ENCODE peak calls at places on chromosome 3, in ten cellular contexts. One of them, this sample, is unnamed. For H3K27me3, the result is how much of the 10 kb centered on the place peaks cover.

GRCh38 chr3:67804089-67804488 is 149.7 kb upstream of the SUCLG2 start:
- DNase-seq in cardiac muscle cell: no peak
- DNase-seq in adrenal gland: no peak
- DNase-seq in PC-9: no peak
- DNase-seq in suprapubic skin: no peak
- DNase-seq in SK-N-SH: no peak
- DNase-seq in left ventricle myocardium inferior: no peak
- DNase-seq in GM23338: peak
- DNase-seq in lower lobe of right lung: no peak
- DNase-seq in brain microvascular endothelial cell: no peak
- DNase-seq in this sample: no peak

GRCh38 chr3:73068419-73068818 is 7.0 kb downstream of the EBLN2 start:
- DNase-seq in cardiac muscle cell: no peak
- DNase-seq in adrenal gland: no peak
- DNase-seq in PC-9: no peak
- DNase-seq in suprapubic skin: no peak
- DNase-seq in SK-N-SH: no peak
- DNase-seq in left ventricle myocardium inferior: no peak
- DNase-seq in GM23338: peak
- DNase-seq in lower lobe of right lung: no peak
- DNase-seq in brain microvascular endothelial cell: no peak
- DNase-seq in this sample: no peak

GRCh38 chr3:195001961-195002861 is 268.7 kb downstream of the XXYLT1 start:
- DNase-seq in cardiac muscle cell: peak
- DNase-seq in adrenal gland: peak
- DNase-seq in PC-9: peak
- DNase-seq in suprapubic skin: peak
- DNase-seq in SK-N-SH: peak
- DNase-seq in left ventricle myocardium inferior: peak
- DNase-seq in GM23338: peak
- DNase-seq in lower lobe of right lung: peak
- DNase-seq in brain microvascular endothelial cell: peak
- DNase-seq in this sample: no peak

GRCh38 chr3:179100652-179101051 is 29.0 kb upstream of the ZMAT3 start:
- DNase-seq in cardiac muscle cell: no peak
- DNase-seq in adrenal gland: peak
- DNase-seq in PC-9: no peak
- DNase-seq in suprapubic skin: no peak
- DNase-seq in SK-N-SH: no peak
- DNase-seq in left ventricle myocardium inferior: no peak
- DNase-seq in GM23338: no peak
- DNase-seq in lower lobe of right lung: no peak
- DNase-seq in brain microvascular endothelial cell: peak
- DNase-seq in this sample: no peak

GRCh38 chr3:22713936-22714335 is 489.2 kb upstream of the UBE2E2 start:
- DNase-seq in cardiac muscle cell: no peak
- DNase-seq in adrenal gland: no peak
- DNase-seq in PC-9: peak
- DNase-seq in suprapubic skin: no peak
- DNase-seq in SK-N-SH: no peak
- DNase-seq in left ventricle myocardium inferior: no peak
- DNase-seq in GM23338: no peak
- DNase-seq in lower lobe of right lung: no peak
- DNase-seq in brain microvascular endothelial cell: peak
- DNase-seq in this sample: no peak

GRCh38 chr3:98022978-98023820 is 11.9 kb downstream of the GABRR3 start:
- DNase-seq in cardiac muscle cell: peak
- DNase-seq in adrenal gland: peak
- DNase-seq in PC-9: peak
- DNase-seq in suprapubic skin: peak
- DNase-seq in SK-N-SH: peak
- DNase-seq in left ventricle myocardium inferior: peak
- DNase-seq in GM23338: peak
- DNase-seq in lower lobe of right lung: peak
- DNase-seq in brain microvascular endothelial cell: peak
- DNase-seq in this sample: peak

GRCh38 chr3:180383332-180384020 is 218.5 kb upstream of the TTC14 start:
- DNase-seq in cardiac muscle cell: no peak
- DNase-seq in adrenal gland: no peak
- DNase-seq in PC-9: no peak
- DNase-seq in suprapubic skin: no peak
- DNase-seq in SK-N-SH: no peak
- DNase-seq in left ventricle myocardium inferior: no peak
- DNase-seq in GM23338: no peak
- DNase-seq in lower lobe of right lung: no peak
- DNase-seq in brain microvascular endothelial cell: no peak
- DNase-seq in this sample: no peak

GRCh38 chr3:188978772-188979171 is 193.0 kb upstream of the TPRG1 start:
- DNase-seq in cardiac muscle cell: no peak
- DNase-seq in adrenal gland: no peak
- DNase-seq in PC-9: no peak
- DNase-seq in suprapubic skin: no peak
- DNase-seq in SK-N-SH: no peak
- DNase-seq in left ventricle myocardium inferior: no peak
- DNase-seq in GM23338: peak
- DNase-seq in lower lobe of right lung: no peak
- DNase-seq in brain microvascular endothelial cell: peak
- DNase-seq in this sample: peak

GRCh38 chr3:42730294-42730693 is 27.7 kb upstream of the HHATL start:
- DNase-seq in cardiac muscle cell: no peak
- DNase-seq in adrenal gland: peak
- DNase-seq in PC-9: no peak
- DNase-seq in suprapubic skin: peak
- DNase-seq in SK-N-SH: no peak
- DNase-seq in left ventricle myocardium inferior: peak
- DNase-seq in GM23338: no peak
- DNase-seq in lower lobe of right lung: no peak
- DNase-seq in brain microvascular endothelial cell: no peak
- DNase-seq in this sample: no peak

GRCh38 chr3:52891164-52891563 is 6.2 kb downstream of the STIMATE start:
- DNase-seq in cardiac muscle cell: no peak
- DNase-seq in adrenal gland: peak
- DNase-seq in PC-9: no peak
- DNase-seq in suprapubic skin: no peak
- DNase-seq in SK-N-SH: no peak
- DNase-seq in left ventricle myocardium inferior: no peak
- DNase-seq in GM23338: no peak
- DNase-seq in lower lobe of right lung: peak
- DNase-seq in brain microvascular endothelial cell: no peak
- DNase-seq in this sample: no peak

GRCh38 chr3:185688808-185689207 is 102.7 kb downstream of the SENP2 start:
- DNase-seq in cardiac muscle cell: no peak
- DNase-seq in adrenal gland: peak
- DNase-seq in PC-9: peak
- DNase-seq in suprapubic skin: no peak
- DNase-seq in SK-N-SH: peak
- DNase-seq in left ventricle myocardium inferior: no peak
- DNase-seq in GM23338: no peak
- DNase-seq in lower lobe of right lung: no peak
- DNase-seq in brain microvascular endothelial cell: peak
- DNase-seq in this sample: peak

GRCh38 chr3:7293286-7293685 is 432.4 kb downstream of the GRM7 start:
- DNase-seq in cardiac muscle cell: peak
- DNase-seq in adrenal gland: no peak
- DNase-seq in PC-9: no peak
- DNase-seq in suprapubic skin: no peak
- DNase-seq in SK-N-SH: no peak
- DNase-seq in left ventricle myocardium inferior: no peak
- DNase-seq in GM23338: no peak
- DNase-seq in lower lobe of right lung: no peak
- DNase-seq in brain microvascular endothelial cell: no peak
- DNase-seq in this sample: no peak

GRCh38 chr3:13009132-13009945 is 63.9 kb downstream of the IQSEC1 start:
- DNase-seq in cardiac muscle cell: no peak
- DNase-seq in adrenal gland: peak
- DNase-seq in PC-9: peak
- DNase-seq in suprapubic skin: no peak
- DNase-seq in SK-N-SH: no peak
- DNase-seq in left ventricle myocardium inferior: peak
- DNase-seq in GM23338: no peak
- DNase-seq in lower lobe of right lung: peak
- DNase-seq in brain microvascular endothelial cell: no peak
- DNase-seq in this sample: no peak

GRCh38 chr3:98812851-98813374 is 49.8 kb downstream of the ST3GAL6 start:
- DNase-seq in cardiac muscle cell: peak
- DNase-seq in adrenal gland: no peak
- DNase-seq in PC-9: no peak
- DNase-seq in suprapubic skin: no peak
- DNase-seq in SK-N-SH: peak
- DNase-seq in left ventricle myocardium inferior: no peak
- DNase-seq in GM23338: peak
- DNase-seq in lower lobe of right lung: peak
- DNase-seq in brain microvascular endothelial cell: no peak
- DNase-seq in this sample: no peak

GRCh38 chr3:64859625-64860590 is 172.1 kb upstream of the ADAMTS9 start:
- DNase-seq in cardiac muscle cell: no peak
- DNase-seq in adrenal gland: no peak
- DNase-seq in PC-9: no peak
- DNase-seq in suprapubic skin: no peak
- DNase-seq in SK-N-SH: no peak
- DNase-seq in left ventricle myocardium inferior: no peak
- DNase-seq in GM23338: no peak
- DNase-seq in lower lobe of right lung: no peak
- DNase-seq in brain microvascular endothelial cell: peak
- DNase-seq in this sample: no peak

GRCh38 chr3:44198265-44198956 is 43.3 kb upstream of the TOPAZ1 start:
- DNase-seq in cardiac muscle cell: peak
- DNase-seq in adrenal gland: peak
- DNase-seq in PC-9: peak
- DNase-seq in suprapubic skin: peak
- DNase-seq in SK-N-SH: peak
- DNase-seq in left ventricle myocardium inferior: peak
- DNase-seq in GM23338: peak
- DNase-seq in lower lobe of right lung: peak
- DNase-seq in brain microvascular endothelial cell: peak
- DNase-seq in this sample: peak
- TF ChIP-seq CTCF in cardiac muscle cell: peak
- TF ChIP-seq CTCF in adrenal gland: peak
- TF ChIP-seq CTCF in PC-9: peak
- TF ChIP-seq CTCF in suprapubic skin: peak
- TF ChIP-seq CTCF in SK-N-SH: peak
- TF ChIP-seq CTCF in left ventricle myocardium inferior: peak
- TF ChIP-seq CTCF in GM23338: peak
- TF ChIP-seq CTCF in lower lobe of right lung: peak
- TF ChIP-seq CTCF in brain microvascular endothelial cell: peak
- TF ChIP-seq CTCF in this sample: peak

DNA sequence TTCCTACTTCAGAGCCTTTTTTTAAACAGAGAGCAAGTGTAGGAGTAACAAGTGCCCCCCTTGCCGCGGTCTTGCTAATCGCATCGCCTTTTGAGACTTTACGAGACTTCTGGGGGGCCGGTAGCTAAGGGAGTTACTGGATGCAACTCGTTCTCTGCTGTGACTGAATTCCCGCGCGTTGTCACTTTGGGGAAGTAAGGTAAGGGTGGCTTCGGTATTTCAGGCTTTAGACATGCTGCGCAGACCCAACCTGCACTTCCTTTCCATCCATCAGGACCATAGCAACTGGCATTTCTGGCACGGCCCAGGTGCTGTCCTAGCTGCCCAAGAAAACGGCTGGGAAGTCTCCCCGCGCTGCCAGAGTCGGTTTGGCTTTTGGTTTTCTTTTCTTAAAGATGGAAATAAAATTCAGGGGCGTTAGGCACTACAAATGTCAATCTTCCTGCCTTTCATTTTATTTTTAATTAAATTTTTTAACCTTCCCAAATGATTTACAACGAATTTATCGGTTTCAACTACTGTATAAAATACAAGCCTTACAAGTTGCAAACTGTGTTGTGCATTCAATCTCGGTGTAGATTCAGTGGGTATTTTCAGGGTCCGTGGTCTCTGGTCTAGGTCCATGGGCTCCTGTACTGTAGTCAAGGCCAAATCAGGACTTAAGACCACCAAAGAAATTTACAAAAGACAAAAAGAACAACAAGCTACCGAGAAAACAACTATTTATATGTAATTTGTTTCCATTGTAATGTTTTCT is 3.5 kb downstream of the MECOM start:
- DNase-seq in cardiac muscle cell: no peak
- DNase-seq in adrenal gland: no peak
- DNase-seq in PC-9: no peak
- DNase-seq in suprapubic skin: no peak
- DNase-seq in SK-N-SH: peak
- DNase-seq in left ventricle myocardium inferior: no peak
- DNase-seq in GM23338: peak
- DNase-seq in lower lobe of right lung: peak
- DNase-seq in brain microvascular endothelial cell: no peak
- DNase-seq in this sample: no peak
- H3K27me3 ChIP-seq in cardiac muscle cell: half or more
- H3K27me3 ChIP-seq in adrenal gland: half or more
- H3K27me3 ChIP-seq in PC-9: under half
- H3K27me3 ChIP-seq in suprapubic skin: half or more
- H3K27me3 ChIP-seq in SK-N-SH: half or more
- H3K27me3 ChIP-seq in left ventricle myocardium inferior: half or more
- H3K27me3 ChIP-seq in GM23338: half or more
- H3K27me3 ChIP-seq in lower lobe of right lung: half or more
- H3K27me3 ChIP-seq in brain microvascular endothelial cell: half or more
- H3K27me3 ChIP-seq in this sample: under half

GRCh38 chr3:9906480-9906879 is 3.8 kb downstream of the IL17RE start:
- DNase-seq in cardiac muscle cell: no peak
- DNase-seq in adrenal gland: no peak
- DNase-seq in PC-9: no peak
- DNase-seq in suprapubic skin: no peak
- DNase-seq in SK-N-SH: no peak
- DNase-seq in left ventricle myocardium inferior: no peak
- DNase-seq in GM23338: no peak
- DNase-seq in lower lobe of right lung: no peak
- DNase-seq in brain microvascular endothelial cell: no peak
- DNase-seq in this sample: no peak
- H3K4me3 ChIP-seq in cardiac muscle cell: no peak
- H3K4me3 ChIP-seq in adrenal gland: no peak
- H3K4me3 ChIP-seq in PC-9: no peak
- H3K4me3 ChIP-seq in suprapubic skin: no peak
- H3K4me3 ChIP-seq in SK-N-SH: no peak
- H3K4me3 ChIP-seq in left ventricle myocardium inferior: no peak
- H3K4me3 ChIP-seq in GM23338: no peak
- H3K4me3 ChIP-seq in lower lobe of right lung: no peak
- H3K4me3 ChIP-seq in brain microvascular endothelial cell: no peak
- H3K4me3 ChIP-seq in this sample: no peak

DNA sequence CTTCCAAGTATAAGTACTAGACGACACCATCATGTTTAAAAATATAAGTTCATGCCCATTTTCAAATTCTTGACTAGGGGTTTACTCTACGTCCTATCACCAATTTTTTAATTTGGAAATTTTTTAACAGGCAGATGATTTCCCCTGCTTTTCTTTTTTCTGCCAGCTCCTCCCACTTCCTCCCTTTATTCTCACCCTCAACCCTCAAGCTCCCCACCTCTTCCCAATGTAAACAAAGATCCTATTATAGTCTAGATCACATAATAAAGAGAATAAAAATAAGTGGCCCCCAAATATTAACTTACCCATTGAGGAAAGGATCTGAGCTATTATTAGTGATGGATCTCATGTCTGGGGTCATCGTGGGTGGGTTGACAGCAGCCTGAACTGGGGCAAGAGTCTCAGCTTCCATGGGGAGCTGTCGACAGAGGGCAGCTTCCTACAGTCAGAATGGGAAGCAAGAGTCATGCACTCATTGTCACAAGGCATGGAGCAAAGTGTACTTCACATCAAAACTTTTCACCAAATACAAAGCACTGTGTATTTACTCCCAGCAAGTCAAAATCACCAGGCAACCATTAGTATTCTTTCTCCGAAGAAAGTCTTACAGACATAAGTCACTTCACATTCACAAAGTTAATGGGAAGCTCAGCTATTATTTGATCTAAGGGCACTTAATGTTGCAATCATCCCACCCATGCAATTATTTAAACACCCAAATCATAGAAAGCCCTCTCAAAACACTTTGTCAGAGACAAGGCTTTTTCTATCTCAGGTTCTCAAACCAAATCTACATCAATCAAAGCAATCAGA is 53.2 kb downstream of the TM4SF4 start:
- DNase-seq in cardiac muscle cell: peak
- DNase-seq in adrenal gland: no peak
- DNase-seq in PC-9: no peak
- DNase-seq in suprapubic skin: no peak
- DNase-seq in SK-N-SH: no peak
- DNase-seq in left ventricle myocardium inferior: no peak
- DNase-seq in GM23338: no peak
- DNase-seq in lower lobe of right lung: peak
- DNase-seq in brain microvascular endothelial cell: no peak
- DNase-seq in this sample: no peak
- TF ChIP-seq CTCF in cardiac muscle cell: peak
- TF ChIP-seq CTCF in adrenal gland: no peak
- TF ChIP-seq CTCF in PC-9: no peak
- TF ChIP-seq CTCF in suprapubic skin: no peak
- TF ChIP-seq CTCF in SK-N-SH: peak
- TF ChIP-seq CTCF in left ventricle myocardium inferior: peak
- TF ChIP-seq CTCF in GM23338: peak
- TF ChIP-seq CTCF in lower lobe of right lung: peak
- TF ChIP-seq CTCF in brain microvascular endothelial cell: peak
- TF ChIP-seq CTCF in this sample: peak